ENCODE peak calls at places on chromosomes 12 and 14, in six cellular contexts. L is HCT116; Y is esophagus squamous epithelium; N is CD4-positive, CD25-positive, alpha-beta regulatory T cell; W is AG04450; S is psoas muscle. C is an unnamed sample.
A peak's percentile ranks its signal among the peaks of the same experiment; 100 is the strongest.

GRCh38 chr12:124745891-124746570 is 117.6 kb downstream of the SCARB1 start:
- DNase-seq in W (no peak), L (peak; percentile 67), N (no peak), Y (no peak), S (peak; percentile 96), C (no peak)

GRCh38 chr12:19155981-19156734 is 26.6 kb downstream of the PLEKHA5 start:
- DNase-seq in L (no peak), N (no peak), S (no peak), W (no peak), Y (no peak), C (no peak)

GRCh38 chr14:104600141-104600643 is 4.4 kb downstream of the TMEM179 start:
- DNase-seq in N (no peak), W (no peak), Y (no peak), L (no peak), S (no peak), C (no peak)

GRCh38 chr14:90781344-90781761 is 34.9 kb downstream of the TTC7B start:
- DNase-seq in L (no peak), W (peak; percentile 13), S (no peak), N (no peak), Y (no peak), C (no peak)

GRCh38 chr12:89977356-89978185 is 268.9 kb upstream of the ATP2B1 start:
- DNase-seq in W (no peak), S (no peak), L (no peak), Y (no peak), N (no peak), C (no peak)

GRCh38 chr12:47942327-47943230 is 20.8 kb upstream of the TMEM106C start:
- DNase-seq in S (peak; percentile 58), W (no peak), L (no peak), Y (no peak), N (peak; percentile 32), C (peak; percentile 32)

GRCh38 chr12:104752016-104752415 is 206.1 kb downstream of the SLC41A2 start:
- DNase-seq in L (no peak), Y (no peak), W (no peak), N (no peak), S (no peak), C (no peak)

GRCh38 chr12:85663631-85664030 is 172.6 kb downstream of the RASSF9 start:
- DNase-seq in N (no peak), L (no peak), Y (no peak), W (no peak), S (no peak), C (no peak)

GRCh38 chr12:121787063-121787774 is 6.3 kb downstream of the RHOF start:
- DNase-seq in Y (no peak), S (no peak), N (peak; percentile 86), L (no peak), W (no peak), C (no peak)

GRCh38 chr14:61193471-61193870 is 87.7 kb downstream of the TMEM30B start:
- DNase-seq in S (no peak), Y (no peak), W (no peak), L (no peak), N (no peak), C (no peak)
- H3K9me3 ChIP-seq in S (no peaks in the 10 kb centered on the region), Y (no peaks in the 10 kb centered on the region), W (no peaks in the 10 kb centered on the region), L (no peaks in the 10 kb centered on the region), N (no peaks in the 10 kb centered on the region), C (no peaks in the 10 kb centered on the region)

DNA sequence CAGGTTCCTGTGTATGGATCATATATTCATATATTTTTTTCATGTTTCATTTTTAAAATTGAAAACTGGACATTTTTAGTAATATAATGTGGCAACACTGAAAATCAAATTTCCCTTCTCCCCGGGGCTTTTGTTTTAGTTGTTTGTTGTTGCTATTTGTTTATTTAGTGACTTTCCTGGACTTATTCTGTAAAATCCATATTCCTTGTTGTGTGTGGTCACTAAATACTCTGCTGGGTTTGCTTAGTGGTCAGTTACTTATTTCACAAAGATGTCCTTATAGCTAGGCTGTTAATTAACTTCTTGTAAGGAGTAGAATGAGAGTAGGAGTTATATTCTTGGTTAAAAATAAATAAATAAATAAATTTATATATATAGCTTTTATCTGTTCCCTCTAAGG is 121.6 kb upstream of the MED13L start:
- DNase-seq in Y (no peak), L (no peak), S (no peak), W (no peak), N (no peak), C (no peak)
- H3K9me3 ChIP-seq in Y (no peaks in the 10 kb centered on the region), L (no peaks in the 10 kb centered on the region), S (no peaks in the 10 kb centered on the region), W (no peaks in the 10 kb centered on the region), N (peaks cover 5% of the 10 kb centered on the region), C (no peaks in the 10 kb centered on the region)

GRCh38 chr12:133073836-133074235 is 6.9 kb upstream of the ZNF140 start:
- DNase-seq in S (no peak), L (no peak), N (no peak), Y (no peak), W (no peak), C (no peak)
- H3K9me3 ChIP-seq in S (peaks cover 87% of the 10 kb centered on the region), L (peaks cover 6% of the 10 kb centered on the region), N (peaks cover 62% of the 10 kb centered on the region), Y (peaks cover 98% of the 10 kb centered on the region), W (peaks cover 53% of the 10 kb centered on the region), C (peaks cover 21% of the 10 kb centered on the region)

DNA sequence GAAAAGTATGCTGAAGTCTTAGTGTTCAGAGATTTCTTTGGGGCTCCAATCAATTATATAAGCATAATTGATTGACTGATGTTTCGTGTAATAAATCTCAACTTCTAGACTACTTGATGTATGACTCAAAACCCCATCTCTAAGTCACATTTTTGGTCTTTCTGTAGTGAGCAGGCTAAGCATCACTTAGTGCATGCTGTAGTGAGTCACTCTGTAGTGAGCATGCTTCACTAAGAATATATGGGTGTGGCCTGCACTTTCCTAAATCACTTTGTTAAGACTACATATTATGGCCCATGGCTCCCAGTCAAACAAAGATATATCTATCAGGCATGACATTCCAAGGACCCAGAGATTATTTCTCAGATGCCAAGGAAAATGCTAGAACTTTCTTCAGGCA is 909.5 kb upstream of the LRFN5 start:
- DNase-seq in L (no peak), S (no peak), Y (no peak), N (no peak), W (no peak), C (no peak)
- H3K9me3 ChIP-seq in L (no peaks in the 10 kb centered on the region), S (no peaks in the 10 kb centered on the region), Y (no peaks in the 10 kb centered on the region), N (no peaks in the 10 kb centered on the region), W (peaks cover 17% of the 10 kb centered on the region), C (no peaks in the 10 kb centered on the region)

DNA sequence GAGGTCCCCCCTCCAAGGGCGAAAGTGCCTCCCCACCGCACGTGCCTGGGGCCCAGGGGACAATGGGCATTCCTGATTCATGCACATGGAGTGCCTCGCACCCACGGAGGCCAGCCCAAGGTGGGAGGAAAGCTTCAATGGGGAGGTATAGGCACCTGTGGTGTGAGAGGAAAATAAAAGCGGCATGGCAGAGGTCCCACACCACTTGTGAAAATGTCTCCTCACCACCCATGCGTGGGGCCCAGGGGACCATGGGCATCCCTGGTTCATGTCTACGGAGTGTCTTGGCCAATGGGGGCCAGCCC is 384.7 kb downstream of the ALG10 start:
- DNase-seq in W (no peak), N (no peak), S (peak; percentile 10), Y (no peak), L (no peak), C (no peak)
- H3K9me3 ChIP-seq in W (peaks cover 52% of the 10 kb centered on the region), N (peaks cover 5% of the 10 kb centered on the region), S (peaks cover 29% of the 10 kb centered on the region), Y (peaks cover 91% of the 10 kb centered on the region), L (peaks cover 32% of the 10 kb centered on the region), C (peaks cover 4% of the 10 kb centered on the region)

GRCh38 chr14:105861985-105862465 is 335.6 kb downstream of the TMEM121 start:
- DNase-seq in L (no peak), W (no peak), N (peak; percentile 89), Y (no peak), S (no peak), C (no peak)

GRCh38 chr14:105860615-105861580 is 334.5 kb downstream of the TMEM121 start:
- DNase-seq in N (peak; percentile 42), L (no peak), W (no peak), S (peak; percentile 30), Y (no peak), C (peak; percentile 2)

GRCh38 chr14:105863296-105864108 is 337.1 kb downstream of the TMEM121 start:
- DNase-seq in Y (no peak), S (no peak), W (no peak), L (no peak), N (no peak), C (peak; percentile 4)

GRCh38 chr14:105864116-105864515 is 337.7 kb downstream of the TMEM121 start:
- DNase-seq in S (no peak), L (no peak), Y (no peak), W (no peak), N (no peak), C (peak; percentile 4)

GRCh38 chr14:105862581-105863239 is 336.3 kb downstream of the TMEM121 start:
- DNase-seq in L (no peak), W (no peak), N (no peak), Y (no peak), S (no peak), C (no peak)
- H3K9me3 ChIP-seq in L (no peaks in the 10 kb centered on the region), W (peaks cover 91% of the 10 kb centered on the region), N (no peaks in the 10 kb centered on the region), Y (peaks cover 7% of the 10 kb centered on the region), S (no peaks in the 10 kb centered on the region), C (no peaks in the 10 kb centered on the region)